ENCODE peak calls at places on chromosomes 6 and 20, in eight cellular contexts. E is nephron progenitor cell; P is adrenal gland; F is GM19239; M is NCI-H1092 treated with DMSO at 0.1 percent for 48 hours; R is epithelial cell of esophagus; S is RPMI7951; A is effector CD8-positive, alpha-beta T cell. N is an unnamed sample.

GRCh38 chr6:88263591-88263990 is 97.4 kb upstream of the CNR1 start:
- DNase-seq in S (no peak), R (peak), A (no peak), M (no peak), P (no peak), F (no peak), E (no peak), N (no peak)

GRCh38 chr6:26183581-26184408 is 96.6 kb downstream of the HFE start:
- DNase-seq in M (no peak), F (no peak), R (peak), P (peak), S (no peak), A (peak), E (peak), N (peak)

GRCh38 chr6:166512567-166512966 is 73.9 kb downstream of the RAMACL start:
- DNase-seq in M (no peak), P (no peak), E (no peak), A (no peak), F (peak), S (no peak), R (no peak), N (no peak)

GRCh38 chr6:135291288-135292116 is 110.4 kb downstream of the MYB start:
- DNase-seq in S (peak), R (peak), F (no peak), P (no peak), A (no peak), M (no peak), E (no peak), N (no peak)

GRCh38 chr6:126087456-126087855 is 101.1 kb downstream of the TRMT11 start:
- DNase-seq in P (no peak), E (no peak), R (no peak), S (no peak), F (no peak), A (no peak), M (no peak), N (no peak)

GRCh38 chr6:44498436-44498835 is 110.9 kb downstream of the CDC5L start:
- DNase-seq in E (no peak), P (no peak), A (no peak), F (no peak), R (no peak), M (no peak), S (no peak), N (no peak)

GRCh38 chr6:62357826-62358225 is 71.8 kb upstream of the KHDRBS2 start:
- DNase-seq in R (no peak), S (no peak), A (no peak), E (no peak), M (no peak), P (no peak), F (no peak), N (no peak)

GRCh38 chr6:93164781-93165180 is 254.6 kb downstream of the EPHA7 start:
- DNase-seq in P (no peak), A (no peak), S (no peak), M (no peak), R (no peak), E (no peak), F (no peak), N (no peak)

GRCh38 chr20:59412251-59412650 is 111.8 kb downstream of the EDN3 start:
- DNase-seq in E (no peak), S (no peak), F (no peak), M (no peak), R (no peak), P (no peak), A (no peak), N (no peak)

GRCh38 chr20:53903652-53903987 is 166.8 kb downstream of the BCAS1 start:
- DNase-seq in F (no peak), E (no peak), S (no peak), R (peak), M (no peak), P (no peak), A (no peak), N (no peak)

GRCh38 chr6:33592595-33593413 is 12.7 kb upstream of the BAK1 start:
- DNase-seq in E (peak), S (no peak), F (peak), R (peak), M (no peak), P (no peak), A (peak), N (no peak)

GRCh38 chr6:56292505-56293181 is 45.3 kb upstream of the COL21A1 start:
- DNase-seq in E (peak), M (peak), P (peak), R (peak), S (peak), F (no peak), A (no peak), N (peak)

GRCh38 chr6:142846883-142847287 is 98.1 kb downstream of the HIVEP2 start:
- DNase-seq in M (no peak), R (peak), E (no peak), S (peak), A (no peak), F (no peak), P (peak), N (no peak)

GRCh38 chr6:111950661-111951426 is 77.6 kb upstream of the FYN start:
- DNase-seq in A (no peak), F (no peak), M (peak), S (peak), R (no peak), P (no peak), E (peak), N (peak)

GRCh38 chr20:31712112-31712553 is 10.5 kb downstream of the BCL2L1 start:
- DNase-seq in E (no peak), F (no peak), S (no peak), M (peak), P (peak), A (no peak), R (no peak), N (peak)

GRCh38 chr20:38224534-38224933 is 36.0 kb downstream of the KIAA1755 start:
- DNase-seq in R (no peak), S (no peak), P (no peak), A (no peak), M (no peak), F (no peak), E (no peak), N (no peak)

GRCh38 chr20:50844430-50845100 is 49.7 kb downstream of the BCAS4 start:
- DNase-seq in A (no peak), F (peak), R (peak), E (no peak), P (no peak), M (no peak), S (peak), N (no peak)

GRCh38 chr6:143957679-143958274 is 50.3 kb downstream of the PLAGL1 start:
- DNase-seq in M (no peak), S (no peak), A (no peak), F (no peak), P (no peak), E (no peak), R (no peak), N (no peak)

GRCh38 chr20:34511891-34512265 is 4.3 kb upstream of the DYNLRB1 start:
- DNase-seq in F (no peak), S (no peak), A (no peak), M (no peak), R (no peak), P (no peak), E (no peak), N (no peak)

GRCh38 chr6:28982476-28983266 is 22.4 kb downstream of the ZNF311 start:
- DNase-seq in F (no peak), R (peak), S (peak), A (no peak), E (no peak), P (peak), M (no peak), N (no peak)

GRCh38 chr6:52161689-52162438 is 24.3 kb upstream of the IL17A start:
- DNase-seq in F (no peak), R (no peak), A (no peak), E (no peak), S (no peak), P (no peak), M (no peak), N (no peak)

GRCh38 chr20:62027116-62027515 is 38.6 kb downstream of the TAF4 start:
- DNase-seq in R (no peak), M (no peak), F (no peak), E (no peak), S (no peak), P (peak), A (no peak), N (no peak)

GRCh38 chr6:105641507-105641906 is 238.6 kb upstream of the PREP start:
- DNase-seq in A (no peak), E (no peak), M (no peak), R (no peak), P (no peak), S (no peak), F (no peak), N (no peak)

GRCh38 chr20:3686867-3687321 is 5.1 kb upstream of the ADAM33 start:
- DNase-seq in P (peak), A (no peak), R (peak), E (no peak), S (peak), F (no peak), M (peak), N (no peak)

GRCh38 chr6:40587240-40588069 is at the start of gene LRFN2:
- DNase-seq in M (peak), A (peak), F (peak), P (peak), E (peak), S (peak), R (peak), N (peak)